ENCODE peak calls at places on chromosomes 13 and 19, in nine cellular contexts. E is tibial nerve, A is kidney epithelial cell, L is prostate gland, J is GM23338, P is hepatocyte, U is thoracic aorta, Z is lung, T is lower leg skin. D is an unnamed sample.

GRCh38 chr13:43448605-43449004 is 338.2 kb downstream of the ENOX1 start:
- DNase-seq in E (no peak), A (no peak), L (no peak), J (no peak), P (no peak), U (no peak), Z (no peak), T (no peak), D (no peak)

GRCh38 chr19:41427647-41428480 is 690 bp upstream of the B3GNT8 start:
- DNase-seq in E (peak), A (no peak), L (peak), J (peak), P (peak), U (no peak), Z (peak), T (no peak), D (no peak)

GRCh38 chr19:29645491-29645867 is 19.8 kb upstream of the PLEKHF1 start:
- DNase-seq in E (no peak), A (no peak), L (no peak), J (peak), P (no peak), U (no peak), Z (no peak), T (no peak), D (no peak)

GRCh38 chr13:102799544-102800144 is 725 bp downstream of the BIVM start:
- DNase-seq in E (no peak), A (no peak), L (peak), J (peak), P (peak), U (no peak), Z (peak), T (no peak), D (no peak)

GRCh38 chr13:57601536-57601935 is 30.0 kb upstream of the PCDH17 start:
- DNase-seq in E (no peak), A (no peak), L (no peak), J (no peak), P (no peak), U (no peak), Z (no peak), T (no peak), D (no peak)

GRCh38 chr13:25453966-25454365 is 82.2 kb downstream of the ATP8A2 start:
- DNase-seq in E (no peak), A (no peak), L (no peak), J (no peak), P (no peak), U (no peak), Z (no peak), T (no peak), D (no peak)

GRCh38 chr13:112161441-112162301 is 94.7 kb downstream of the SOX1 start:
- DNase-seq in E (no peak), A (no peak), L (no peak), J (peak), P (no peak), U (no peak), Z (no peak), T (no peak), D (no peak)

GRCh38 chr13:29575098-29575497 is 20.4 kb downstream of the SLC7A1 start:
- DNase-seq in E (no peak), A (no peak), L (peak), J (no peak), P (no peak), U (no peak), Z (no peak), T (no peak), D (no peak)

GRCh38 chr19:9342610-9343304 is 18.8 kb downstream of the ZNF559 start:
- DNase-seq in E (no peak), A (no peak), L (no peak), J (peak), P (no peak), U (no peak), Z (no peak), T (no peak), D (no peak)

GRCh38 chr19:28039677-28040381 is 1173.1 kb downstream of the UQCRFS1 start:
- DNase-seq in E (no peak), A (no peak), L (no peak), J (no peak), P (peak), U (no peak), Z (no peak), T (no peak), D (no peak)

GRCh38 chr19:28042516-28042915 is 1170.4 kb downstream of the UQCRFS1 start:
- DNase-seq in E (no peak), A (no peak), L (no peak), J (no peak), P (no peak), U (no peak), Z (no peak), T (no peak), D (no peak)

DNA sequence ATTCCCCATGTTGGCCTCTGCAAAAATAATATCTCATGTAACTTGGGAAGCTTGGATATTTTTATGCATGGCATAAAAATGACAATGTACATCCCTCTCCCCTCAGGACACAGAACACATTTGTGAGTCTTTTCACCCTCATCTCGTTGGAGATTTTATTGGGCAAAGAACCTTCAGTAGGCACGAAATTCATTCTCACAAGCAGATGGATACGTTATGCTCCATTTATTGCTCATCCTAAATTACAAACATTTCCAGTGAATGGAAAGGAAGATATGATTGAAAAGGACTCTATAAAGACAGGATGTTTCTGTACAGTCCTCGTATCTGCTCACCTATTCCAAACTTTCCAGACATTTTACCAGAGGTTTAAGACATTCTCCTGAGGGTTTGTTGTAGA is 1175.8 kb downstream of the UQCRFS1 start:
- DNase-seq in E (no peak), A (no peak), L (no peak), J (no peak), P (no peak), U (no peak), Z (no peak), T (no peak), D (no peak)
- H3K4me3 ChIP-seq in E (no peak), A (no peak), L (no peak), J (no peak), P (no peak), U (no peak), Z (no peak), T (no peak), D (no peak)

GRCh38 chr19:8001651-8001994 is 3.8 kb downstream of the ELAVL1 start:
- DNase-seq in E (no peak), A (no peak), L (no peak), J (no peak), P (no peak), U (no peak), Z (no peak), T (peak), D (no peak)
- H3K4me3 ChIP-seq in E (no peak), A (no peak), L (no peak), J (peak), P (no peak), U (peak), Z (no peak), T (no peak), D (peak)

GRCh38 chr13:99974296-99974938 is 2.9 kb upstream of the ZIC5 start:
- DNase-seq in E (no peak), A (no peak), L (no peak), J (peak), P (no peak), U (no peak), Z (no peak), T (no peak), D (no peak)

GRCh38 chr13:99974939-99975561 is 3.5 kb upstream of the ZIC5 start:
- DNase-seq in E (no peak), A (no peak), L (no peak), J (peak), P (no peak), U (no peak), Z (no peak), T (no peak), D (no peak)

GRCh38 chr13:99972190-99972731 is 694 bp upstream of the ZIC5 start:
- DNase-seq in E (no peak), A (no peak), L (no peak), J (peak), P (no peak), U (no peak), Z (no peak), T (no peak), D (no peak)

GRCh38 chr13:99973163-99973785 is 1.7 kb upstream of the ZIC5 start:
- DNase-seq in E (no peak), A (no peak), L (no peak), J (no peak), P (no peak), U (no peak), Z (no peak), T (no peak), D (no peak)

DNA sequence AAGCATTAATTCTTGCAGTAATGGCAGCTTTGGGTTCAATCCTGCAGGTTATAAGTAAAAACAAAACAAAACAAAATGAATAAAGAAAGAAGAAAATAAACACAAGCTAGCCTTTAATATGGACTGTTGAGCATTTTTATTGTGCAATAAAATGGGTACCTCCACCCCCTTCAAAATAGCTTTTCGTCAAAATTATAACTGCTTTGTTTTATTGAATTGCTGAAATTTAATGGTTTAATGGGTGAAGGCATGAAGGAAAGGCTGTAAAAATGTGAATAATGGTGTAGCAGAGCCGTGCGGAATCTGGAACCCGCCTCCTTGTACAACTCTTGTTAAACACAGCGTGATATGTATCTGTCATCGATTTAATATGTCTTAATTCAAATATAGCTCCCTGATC is 2.2 kb upstream of the ZIC5 start:
- DNase-seq in E (no peak), A (no peak), L (no peak), J (no peak), P (no peak), U (no peak), Z (no peak), T (no peak), D (no peak)
- H3K4me3 ChIP-seq in E (no peak), A (no peak), L (no peak), J (peak), P (no peak), U (no peak), Z (no peak), T (no peak), D (no peak)

DNA sequence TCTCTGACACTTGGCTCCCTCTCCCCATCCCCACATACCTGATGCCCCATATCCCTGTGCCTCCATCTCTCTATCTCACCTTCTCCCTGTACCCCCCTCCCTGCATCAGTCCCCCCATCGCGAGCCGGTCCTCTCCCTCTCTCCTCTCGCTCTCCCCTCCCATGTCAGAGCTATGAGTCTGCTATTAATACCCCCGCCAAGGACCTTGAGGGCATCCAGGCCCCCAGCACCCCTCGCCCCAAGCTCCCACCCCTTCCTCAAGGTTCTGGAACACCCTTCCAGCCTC is 1.6 kb downstream of the GRIN2D start:
- DNase-seq in E (no peak), A (no peak), L (no peak), J (peak), P (no peak), U (no peak), Z (no peak), T (no peak), D (no peak)
- H3K4me3 ChIP-seq in E (no peak), A (no peak), L (no peak), J (peak), P (no peak), U (no peak), Z (no peak), T (no peak), D (no peak)

GRCh38 chr13:97220151-97220900 is 1.8 kb upstream of the MBNL2 start:
- DNase-seq in E (no peak), A (no peak), L (no peak), J (no peak), P (no peak), U (no peak), Z (no peak), T (no peak), D (no peak)

GRCh38 chr13:97221989-97222700 is at the start of gene MBNL2:
- DNase-seq in E (peak), A (peak), L (peak), J (peak), P (peak), U (peak), Z (peak), T (peak), D (peak)

GRCh38 chr13:97222934-97223710 is 989 bp downstream of the MBNL2 start:
- DNase-seq in E (no peak), A (no peak), L (no peak), J (peak), P (no peak), U (no peak), Z (no peak), T (no peak), D (no peak)

GRCh38 chr13:97221046-97221445 is 1.1 kb upstream of the MBNL2 start:
- DNase-seq in E (no peak), A (no peak), L (no peak), J (no peak), P (no peak), U (no peak), Z (no peak), T (no peak), D (no peak)

DNA sequence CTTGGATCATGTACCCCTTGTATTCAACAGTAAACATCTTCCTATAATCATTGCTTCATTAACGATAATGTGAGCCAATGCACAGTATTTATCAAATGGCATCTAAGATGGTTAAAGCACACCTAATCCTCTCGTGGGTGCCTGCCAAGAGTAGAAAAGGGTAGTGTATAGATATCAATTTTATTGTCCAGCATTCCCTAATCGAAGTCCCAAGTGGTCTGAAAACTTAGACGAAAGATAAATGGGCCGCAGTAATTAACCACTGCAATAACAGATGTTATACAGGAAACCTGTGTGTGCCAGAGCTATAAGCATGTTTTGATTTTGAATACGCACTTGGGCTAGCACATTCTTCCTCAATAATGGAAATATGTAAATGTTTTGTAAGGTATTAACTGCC is 642 bp upstream of the MBNL2 start:
- DNase-seq in E (no peak), A (no peak), L (no peak), J (no peak), P (no peak), U (no peak), Z (no peak), T (no peak), D (no peak)
- H3K4me3 ChIP-seq in E (peak), A (no peak), L (peak), J (no peak), P (no peak), U (peak), Z (no peak), T (no peak), D (peak)

DNA sequence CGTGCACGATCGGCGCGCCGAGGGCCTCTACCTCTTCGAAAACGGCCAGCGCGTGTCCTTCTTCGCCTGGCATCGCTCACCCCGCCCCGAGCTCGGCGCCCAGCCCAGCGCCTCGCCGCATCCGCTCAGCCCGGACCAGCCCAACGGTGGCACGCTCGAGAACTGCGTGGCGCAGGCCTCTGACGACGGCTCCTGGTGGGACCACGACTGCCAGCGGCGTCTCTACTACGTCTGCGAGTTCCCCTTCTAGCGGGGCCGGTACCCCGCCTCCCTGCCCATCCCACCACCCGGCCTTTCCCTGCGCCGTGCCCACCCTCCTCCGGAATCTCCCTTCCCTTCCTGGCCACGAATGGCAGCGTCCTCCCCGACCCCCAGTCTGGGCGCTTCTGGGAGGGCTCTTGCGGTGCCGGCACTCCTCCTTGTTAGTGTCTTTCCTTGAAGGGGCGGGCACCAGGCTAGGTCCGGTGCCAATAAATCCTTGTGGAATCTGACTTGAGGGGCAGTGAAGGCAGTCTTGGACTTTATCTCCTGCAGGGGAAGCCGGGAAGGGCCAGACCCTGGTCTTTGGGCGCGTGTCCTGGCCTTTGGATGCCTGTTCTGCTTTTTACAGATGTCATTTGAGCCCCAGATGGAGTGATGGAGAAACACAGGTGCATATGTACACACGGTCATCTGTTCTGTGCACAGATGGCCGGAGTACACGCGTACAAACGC is 2.2 kb downstream of the CLEC11A start:
- DNase-seq in E (no peak), A (no peak), L (no peak), J (no peak), P (no peak), U (no peak), Z (no peak), T (no peak), D (no peak)
- H3K4me3 ChIP-seq in E (peak), A (peak), L (peak), J (peak), P (peak), U (peak), Z (peak), T (peak), D (peak)

GRCh38 chr19:45352914-45353796 is 12.6 kb downstream of the KLC3 start:
- DNase-seq in E (no peak), A (no peak), L (no peak), J (no peak), P (no peak), U (no peak), Z (no peak), T (no peak), D (no peak)
- H3K4me3 ChIP-seq in E (no peak), A (no peak), L (no peak), J (no peak), P (no peak), U (no peak), Z (no peak), T (no peak), D (no peak)

DNA sequence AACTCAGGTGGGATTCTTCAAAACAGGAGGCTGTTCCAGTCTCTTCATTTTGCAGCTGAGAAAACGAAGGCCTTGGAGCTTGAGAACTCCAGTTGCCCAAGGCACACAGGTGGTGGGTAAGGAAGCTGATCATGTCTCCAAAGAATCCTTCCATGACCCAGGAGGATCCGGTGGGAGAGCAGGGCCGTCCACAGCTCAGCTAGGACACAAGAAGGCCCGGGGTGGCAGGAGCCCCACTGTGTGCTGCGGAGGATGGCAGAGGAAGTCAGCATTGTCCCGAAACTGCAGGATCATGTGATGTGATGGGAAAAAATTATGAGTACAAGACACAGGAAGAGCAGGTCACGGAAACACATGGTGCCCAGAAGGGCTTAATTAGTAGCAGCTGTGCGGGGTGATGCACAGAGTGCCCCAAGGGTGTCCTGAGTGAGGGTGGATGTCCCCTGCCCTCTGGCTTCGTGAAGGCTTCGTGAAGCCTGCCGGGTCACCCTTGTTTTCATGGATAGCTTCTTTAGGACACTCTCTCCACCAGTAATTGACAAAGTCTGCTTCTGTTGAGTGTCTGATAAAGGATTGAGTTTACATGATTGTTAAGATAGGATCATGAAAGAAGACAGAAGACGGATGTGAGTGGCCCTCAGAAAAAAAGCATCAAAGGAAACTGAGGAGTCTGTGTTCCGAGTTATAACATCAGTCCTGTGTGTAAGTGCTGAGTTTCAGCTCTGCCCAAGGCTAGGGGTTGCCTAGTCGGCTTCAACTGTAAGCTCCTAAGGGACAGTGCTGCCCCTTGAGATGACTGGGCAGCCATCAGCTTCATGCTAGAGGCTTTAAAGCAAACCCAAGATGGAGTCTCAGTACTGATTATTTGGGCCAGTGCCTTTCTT is 33.8 kb upstream of the SACS start:
- DNase-seq in E (no peak), A (no peak), L (no peak), J (no peak), P (no peak), U (no peak), Z (no peak), T (no peak), D (peak)
- H3K4me3 ChIP-seq in E (no peak), A (no peak), L (no peak), J (no peak), P (no peak), U (no peak), Z (no peak), T (no peak), D (peak)